ENCODE peak calls at places on chromosomes 7 and 10, in five cellular contexts. C is iris pigment epithelial cell; A is activated CD8-positive, alpha-beta memory T cell treated with anti-CD3 and anti-CD28 coated beads for 24 hours; U is activated naive CD4-positive, alpha-beta T cell; Q is EH. P is an unnamed sample.

GRCh38 chr7:157016024-157016351 is 5.5 kb upstream of the MNX1 start:
- DNase-seq in U (no peak), A (no peak), Q (no peak), C (no peak), P (no peak)

GRCh38 chr10:102540023-102540422 is 36.3 kb downstream of the SUFU start:
- DNase-seq in C (peak), A (no peak), Q (peak), U (no peak), P (no peak)

GRCh38 chr7:103637080-103637479 is 191.1 kb upstream of the SLC26A5 start:
- DNase-seq in U (no peak), A (no peak), Q (peak), C (peak), P (no peak)

GRCh38 chr10:49457686-49458085 is 61.8 kb upstream of the DRGX start:
- DNase-seq in A (no peak), Q (peak), C (no peak), U (no peak), P (no peak)

GRCh38 chr7:2199956-2200583 is 32.7 kb downstream of the MAD1L1 start:
- DNase-seq in Q (no peak), U (no peak), C (no peak), A (no peak), P (no peak)

GRCh38 chr7:69800495-69800894 is 202.2 kb downstream of the AUTS2 start:
- DNase-seq in Q (no peak), C (no peak), A (no peak), U (no peak), P (no peak)

GRCh38 chr10:968546-969199 is 19.6 kb upstream of the GTPBP4 start:
- DNase-seq in Q (peak), U (no peak), C (peak), A (no peak), P (no peak)

GRCh38 chr10:6567894-6568293 is 12.2 kb downstream of the PRKCQ start:
- DNase-seq in C (no peak), A (no peak), Q (no peak), U (no peak), P (no peak)

GRCh38 chr10:131784363-131785120 is 116.3 kb upstream of the PPP2R2D start:
- DNase-seq in C (no peak), Q (no peak), U (no peak), A (no peak), P (no peak)

GRCh38 chr7:124489925-124490324 is 275.7 kb downstream of the GPR37 start:
- DNase-seq in Q (no peak), U (no peak), C (no peak), A (no peak), P (no peak)

GRCh38 chr10:60363187-60363586 is 26.5 kb downstream of the ANK3 start:
- DNase-seq in C (no peak), U (no peak), Q (peak), A (no peak), P (peak)

GRCh38 chr7:45646996-45647411 is 72.8 kb downstream of the ADCY1 start:
- DNase-seq in Q (peak), U (no peak), C (no peak), A (peak), P (peak)

GRCh38 chr7:130721486-130722277 is 12.3 kb downstream of the KLF14 start:
- DNase-seq in U (no peak), A (no peak), Q (peak), C (peak), P (peak)

GRCh38 chr7:151384776-151385625 is 24.8 kb downstream of the WDR86 start:
- DNase-seq in A (no peak), C (no peak), Q (no peak), U (no peak), P (no peak)

GRCh38 chr10:14360951-14361350 is 30.2 kb upstream of the FRMD4A start:
- DNase-seq in A (no peak), C (no peak), U (no peak), Q (peak), P (peak)

GRCh38 chr7:37145682-37146081 is 303.0 kb downstream of the ELMO1 start:
- DNase-seq in A (no peak), U (no peak), C (no peak), Q (no peak), P (no peak)

GRCh38 chr7:28984219-28984618 is 26.1 kb upstream of the TRIL start:
- DNase-seq in U (no peak), Q (no peak), C (no peak), A (no peak), P (no peak)

GRCh38 chr7:55776196-55776595 is 86.4 kb downstream of the SEPTIN14 start:
- DNase-seq in Q (no peak), A (peak), C (no peak), U (no peak), P (no peak)

GRCh38 chr7:157975401-157976372 is 611.9 kb downstream of the PTPRN2 start:
- DNase-seq in Q (no peak), C (no peak), U (no peak), A (no peak), P (no peak)

P was measured in myocyte.